ENCODE peak calls at places on chromosomes 6 and 20, in four cellular contexts. Q is H1, B is IMR-90, I is H9. Z is an unnamed sample.

GRCh38 chr6:130033999-130034814 is 15.8 kb downstream of the L3MBTL3 start:
- DNase-seq in Q (no peak), B (peak; percentile 90), I (no peak), Z (peak; percentile 22)

GRCh38 chr6:64334646-64335045 is 699.0 kb downstream of the PHF3 start:
- DNase-seq in Q (no peak), B (peak; percentile 1), I (no peak), Z (no peak)

GRCh38 chr6:107805504-107805903 is 18.6 kb downstream of the SCML4 start:
- DNase-seq in Q (no peak), B (no peak), I (no peak), Z (no peak)

GRCh38 chr20:56634735-56635422 is 5.8 kb downstream of the TFAP2C start:
- DNase-seq in Q (peak; percentile 51), B (no peak), I (peak; percentile 49), Z (no peak)

GRCh38 chr6:104829183-104829958 is 30.3 kb downstream of the HACE1 start:
- DNase-seq in Q (no peak), B (no peak), I (no peak), Z (no peak)

GRCh38 chr20:19701449-19701848 is 56.6 kb upstream of the RIN2 start:
- DNase-seq in Q (no peak), B (no peak), I (no peak), Z (no peak)

GRCh38 chr20:48702388-48703041 is 125.3 kb downstream of the PREX1 start:
- DNase-seq in Q (no peak), B (no peak), I (no peak), Z (no peak)

GRCh38 chr6:52143551-52143950 is 42.6 kb upstream of the IL17A start:
- DNase-seq in Q (no peak), B (no peak), I (no peak), Z (no peak)

GRCh38 chr6:24495516-24495847 is 713 bp downstream of the ALDH5A1 start:
- DNase-seq in Q (no peak), B (peak; percentile 14), I (peak; percentile 75), Z (peak; percentile 42)

DNA sequence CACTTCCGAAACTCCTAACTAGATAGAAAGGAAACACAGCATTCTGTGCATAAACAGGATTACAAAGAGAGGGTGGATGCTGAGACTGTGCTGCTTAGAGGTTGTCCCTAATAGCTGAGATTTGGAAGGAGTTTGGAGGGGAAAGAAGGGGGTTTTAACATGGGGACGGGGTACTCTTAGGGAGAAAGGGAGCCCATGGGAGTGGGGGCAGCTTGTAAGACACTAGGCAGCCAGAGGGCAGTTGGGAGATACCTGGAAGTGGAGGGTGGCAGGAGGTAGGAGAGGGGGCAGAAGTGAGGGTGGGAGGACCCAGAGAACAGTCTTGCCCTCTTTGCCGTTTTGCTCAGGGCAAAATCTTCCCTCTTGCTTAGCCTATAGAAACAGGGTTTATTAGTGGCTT is 16.4 kb downstream of the MANBAL start:
- DNase-seq in Q (no peak), B (no peak), I (no peak), Z (no peak)
- H3K79me1 ChIP-seq in Q (peaks cover 13% of the 10 kb centered on the region), B (peaks cover 80% of the 10 kb centered on the region), I (no peaks in the 10 kb centered on the region), Z (peaks cover 47% of the 10 kb centered on the region)

GRCh38 chr6:145260491-145260890 is 474.8 kb downstream of the EPM2A start:
- DNase-seq in Q (no peak), B (no peak), I (no peak), Z (no peak)
- H3K9ac ChIP-seq in Q (peak overlapping the region; percentile 8), B (no peak overlapping the region), I (no peak overlapping the region), Z (no peak overlapping the region)

DNA sequence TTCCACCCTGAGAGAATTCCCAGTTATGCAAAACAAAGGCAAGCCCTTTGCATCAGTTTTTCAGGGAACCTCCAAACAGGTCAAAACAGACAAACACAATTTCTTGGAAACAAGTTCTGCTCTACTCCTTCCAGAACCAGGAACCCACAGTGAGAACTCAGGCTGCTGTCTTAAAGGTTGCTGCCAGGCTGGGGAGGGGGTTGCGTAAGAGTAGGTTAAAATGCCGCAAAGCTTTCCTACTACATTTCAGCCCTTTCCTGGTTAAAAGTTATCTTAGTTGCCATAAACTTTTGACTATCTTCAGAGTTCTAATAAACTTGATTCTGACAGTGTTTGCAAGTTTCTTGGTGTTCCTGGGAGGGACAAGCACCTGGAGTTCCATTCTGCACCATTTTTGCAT is 33.8 kb downstream of the KPNA5 start:
- DNase-seq in Q (no peak), B (no peak), I (no peak), Z (no peak)
- H4K91ac ChIP-seq in Q (no peak overlapping the region), B (no peak overlapping the region), I (no peak overlapping the region), Z (no peak overlapping the region)

GRCh38 chr6:4905858-4906257 is 98.0 kb downstream of the RPP40 start:
- DNase-seq in Q (no peak), B (no peak), I (no peak), Z (no peak)
- H3K79me1 ChIP-seq in Q (peaks cover 28% of the 10 kb centered on the region), B (peaks cover 65% of the 10 kb centered on the region), I (peaks cover 18% of the 10 kb centered on the region), Z (no peaks in the 10 kb centered on the region)

GRCh38 chr6:37052027-37052628 is 46.7 kb downstream of the FGD2 start:
- DNase-seq in Q (peak; percentile 76), B (no peak), I (peak; percentile 82), Z (no peak)
- H3K9ac ChIP-seq in Q (no peak overlapping the region), B (no peak overlapping the region), I (no peak overlapping the region), Z (no peak overlapping the region)

DNA sequence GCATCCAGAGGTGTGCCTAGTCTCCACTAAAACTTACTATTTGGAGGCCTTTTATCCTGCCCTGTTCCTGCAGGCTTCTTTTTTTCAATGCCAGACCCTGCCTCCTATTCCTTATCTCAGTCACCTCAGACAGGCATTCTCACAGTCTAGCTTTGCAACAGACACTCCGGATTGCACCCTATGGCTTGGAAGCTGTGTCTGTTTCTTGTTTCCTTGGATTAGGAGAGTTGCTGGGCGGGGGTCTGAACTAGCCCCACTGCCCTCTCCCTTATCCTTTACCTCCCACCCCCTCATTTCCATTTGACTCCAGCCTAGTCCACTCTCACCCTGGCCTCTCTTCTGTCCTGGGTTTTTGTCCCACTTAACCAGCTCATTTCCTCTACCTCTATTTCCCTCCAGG is 228.1 kb upstream of the CITED2 start:
- DNase-seq in Q (no peak), B (no peak), I (no peak), Z (no peak)
- H4K91ac ChIP-seq in Q (no peak overlapping the region), B (peak overlapping the region; percentile 40), I (no peak overlapping the region), Z (peak overlapping the region; percentile 66)